ENCODE peak calls at places on chromosome 1, in nine cellular contexts. H is uterus; S is NCI-H1092 treated with DMSO at 0.1 percent for 48 hours; P is stimulated activated CD4-positive, alpha-beta T cell treated with anti-CD3 and anti-CD28 coated beads, Interleukin-1b, Interleukin-23, amount 100 ng/mL, for 4 hours; I is H7; V is upper lobe of right lung; O is nephron progenitor cell; C is H9; Z is NK-92 treated with Interleukin-12 subunit alpha and Interleukin-12 subunit beta, amount 100 ng/mL, for 24 hours. X is an unnamed sample.

GRCh38 chr1:233245191-233245765 is 50.2 kb downstream of the PCNX2 start:
- DNase-seq in V (no peak), P (no peak), S (no peak), C (no peak), I (no peak), Z (no peak), O (no peak), H (no peak), X (no peak)

GRCh38 chr1:169999357-169999756 is 75.1 kb downstream of the KIFAP3 start:
- DNase-seq in V (no peak), P (no peak), I (no peak), S (no peak), H (peak), C (no peak), O (no peak), Z (no peak), X (no peak)

GRCh38 chr1:212218911-212219310 is 66.3 kb upstream of the PPP2R5A start:
- DNase-seq in P (no peak), Z (no peak), I (no peak), V (no peak), H (no peak), S (no peak), O (no peak), C (no peak), X (no peak)

GRCh38 chr1:114589122-114589521 is 7.7 kb upstream of the BCAS2 start:
- DNase-seq in S (no peak), I (no peak), P (no peak), C (no peak), V (no peak), O (no peak), H (no peak), Z (no peak), X (no peak)

GRCh38 chr1:52119722-52120121 is 22.2 kb upstream of the ZFYVE9 start:
- DNase-seq in S (no peak), P (no peak), C (no peak), I (no peak), V (no peak), H (no peak), Z (no peak), O (no peak), X (peak)

GRCh38 chr1:16677552-16678423 is 11.0 kb upstream of the RNU1-3 start:
- DNase-seq in P (peak), Z (no peak), V (peak), I (peak), H (peak), C (peak), S (no peak), O (peak), X (peak)

GRCh38 chr1:29827801-29828525 is 591.6 kb downstream of the PTPRU start:
- DNase-seq in C (no peak), P (no peak), H (no peak), I (no peak), Z (no peak), O (no peak), V (no peak), S (no peak), X (no peak)

GRCh38 chr1:64043328-64043727 is 160.1 kb upstream of the UBE2U start:
- DNase-seq in C (no peak), I (no peak), P (no peak), H (no peak), O (no peak), Z (no peak), V (no peak), S (no peak), X (no peak)

GRCh38 chr1:156643266-156644092 is 1.6 kb downstream of the BCAN start:
- DNase-seq in V (no peak), C (no peak), I (peak), S (no peak), H (no peak), Z (no peak), P (no peak), O (no peak), X (no peak)

GRCh38 chr1:63004868-63005267 is 220.9 kb downstream of the ATG4C start:
- DNase-seq in H (no peak), O (no peak), Z (no peak), V (no peak), P (no peak), S (no peak), I (peak), C (peak), X (peak)